ENCODE peak calls at places on chromosomes 12 and 14, in ten cellular contexts. U, D, I, N, V, Q, S, F, W and Y are unnamed samples.
A peak's percentile ranks its signal among the peaks of the same experiment; 100 is the strongest.

GRCh38 chr14:55535521-55536207 is 44.3 kb upstream of the KTN1 start:
- DNase-seq in U (no peak), D (no peak), I (no peak), N (no peak), V (no peak), Q (no peak), S (no peak), F (no peak), W (peak; percentile 9), Y (no peak)

GRCh38 chr14:76541594-76542219 is 165.8 kb downstream of the ESRRB start:
- DNase-seq in U (no peak), D (no peak), I (no peak), N (no peak), V (peak; percentile 37), Q (no peak), S (no peak), F (no peak), W (no peak), Y (no peak)

GRCh38 chr12:67590122-67590795 is 58.3 kb upstream of the DYRK2 start:
- DNase-seq in U (no peak), D (no peak), I (no peak), N (no peak), V (no peak), Q (no peak), S (no peak), F (no peak), W (no peak), Y (no peak)

GRCh38 chr12:124854637-124855184 is 9.0 kb downstream of the SCARB1 start:
- DNase-seq in U (no peak), D (no peak), I (no peak), N (no peak), V (no peak), Q (no peak), S (no peak), F (no peak), W (no peak), Y (no peak)

GRCh38 chr14:52443506-52443905 is 108.8 kb downstream of the TXNDC16 start:
- DNase-seq in U (no peak), D (no peak), I (no peak), N (no peak), V (no peak), Q (no peak), S (no peak), F (no peak), W (no peak), Y (no peak)

GRCh38 chr14:105292810-105293711 is 7.7 kb downstream of the BRF1 start:
- DNase-seq in U (no peak), D (no peak), I (no peak), N (no peak), V (no peak), Q (no peak), S (no peak), F (no peak), W (no peak), Y (no peak)

GRCh38 chr14:69013943-69014782 is 35.1 kb upstream of the ACTN1 start:
- DNase-seq in U (no peak), D (no peak), I (peak; percentile 51), N (no peak), V (no peak), Q (peak; percentile 92), S (no peak), F (peak; percentile 53), W (no peak), Y (peak; percentile 73)

GRCh38 chr14:61581955-61582615 is 113.2 kb upstream of the HIF1A start:
- DNase-seq in U (no peak), D (no peak), I (no peak), N (no peak), V (no peak), Q (no peak), S (no peak), F (no peak), W (no peak), Y (no peak)

GRCh38 chr12:3303410-3304136 is 187.4 kb upstream of the PRMT8 start:
- DNase-seq in U (no peak), D (no peak), I (no peak), N (no peak), V (no peak), Q (no peak), S (no peak), F (peak; percentile 55), W (no peak), Y (no peak)

GRCh38 chr12:2998789-2999264 is 39.6 kb downstream of the TEAD4 start:
- DNase-seq in U (peak; percentile 23), D (no peak), I (peak; percentile 81), N (no peak), V (no peak), Q (no peak), S (peak; percentile 88), F (peak; percentile 74), W (peak; percentile 71), Y (no peak)

GRCh38 chr12:62957233-62957953 is 22.4 kb upstream of the PPM1H start:
- DNase-seq in U (no peak), D (no peak), I (no peak), N (no peak), V (peak; percentile 51), Q (no peak), S (no peak), F (no peak), W (peak; percentile 6), Y (no peak)

GRCh38 chr14:32307881-32308582 is 21.1 kb upstream of the AKAP6 start:
- DNase-seq in U (no peak), D (no peak), I (no peak), N (no peak), V (peak; percentile 15), Q (no peak), S (no peak), F (peak; percentile 39), W (no peak), Y (peak; percentile 47)

GRCh38 chr12:109157986-109158385 is 41.6 kb downstream of the ACACB start:
- DNase-seq in U (no peak), D (no peak), I (no peak), N (no peak), V (no peak), Q (no peak), S (no peak), F (no peak), W (no peak), Y (no peak)

GRCh38 chr12:55728185-55728931 is 451 bp downstream of the CD63 start:
- DNase-seq in U (no peak), D (peak; percentile 47), I (peak; percentile 90), N (no peak), V (no peak), Q (peak; percentile 87), S (peak; percentile 93), F (peak; percentile 85), W (no peak), Y (peak; percentile 83)

GRCh38 chr12:52222692-52223091 is 10.4 kb upstream of the KRT7 start:
- DNase-seq in U (no peak), D (no peak), I (no peak), N (no peak), V (no peak), Q (no peak), S (no peak), F (peak; percentile 45), W (no peak), Y (no peak)

GRCh38 chr12:119505001-119505400 is 88.6 kb upstream of the TMEM233 start:
- DNase-seq in U (no peak), D (no peak), I (no peak), N (no peak), V (no peak), Q (no peak), S (no peak), F (no peak), W (peak; percentile 1), Y (no peak)

GRCh38 chr14:101202627-101203404 is 299.3 kb upstream of the RTL1 start:
- DNase-seq in U (no peak), D (no peak), I (no peak), N (no peak), V (no peak), Q (peak; percentile 23), S (no peak), F (no peak), W (no peak), Y (no peak)